ENCODE peak calls at places on chromosomes 2 and 18, in nine cellular contexts. H, Y, K, S, M, T, Z, Q and R are unnamed samples.

GRCh38 chr2:27407798-27408491 is 1.4 kb downstream of the PPM1G start:
- DNase-seq in Q (peak), M (no peak), Z (no peak), Y (peak), H (no peak), T (peak), K (no peak), S (no peak), R (no peak)

GRCh38 chr2:230685165-230685560 is 27.5 kb upstream of the CAB39 start:
- DNase-seq in M (no peak), S (no peak), K (no peak), H (no peak), Y (no peak), Z (no peak), T (no peak), Q (no peak), R (no peak)

GRCh38 chr2:207473203-207473865 is 56.4 kb upstream of the CREB1 start:
- DNase-seq in Y (peak), S (peak), Q (no peak), T (peak), Z (no peak), K (peak), M (peak), H (no peak), R (peak)

GRCh38 chr2:70639841-70640448 is 86.3 kb upstream of the TGFA start:
- DNase-seq in Q (no peak), Y (no peak), H (no peak), S (no peak), K (no peak), M (no peak), T (no peak), Z (no peak), R (no peak)

GRCh38 chr2:165874445-165875039 is 79.0 kb downstream of the TTC21B start:
- DNase-seq in T (peak), S (no peak), Y (peak), M (no peak), Z (no peak), Q (peak), K (no peak), H (peak), R (peak)

GRCh38 chr2:36420569-36421164 is 65.1 kb downstream of the CRIM1 start:
- DNase-seq in K (no peak), H (no peak), Z (no peak), S (no peak), Q (no peak), Y (peak), M (no peak), T (no peak), R (no peak)

GRCh38 chr18:23133860-23134779 is 1.2 kb upstream of the CABLES1 start:
- DNase-seq in K (no peak), S (peak), Y (no peak), Z (no peak), T (no peak), Q (peak), M (no peak), H (no peak), R (peak)

GRCh38 chr18:3663870-3664512 is 214.0 kb downstream of the TGIF1 start:
- DNase-seq in M (no peak), Z (no peak), Q (no peak), T (no peak), K (no peak), H (no peak), Y (no peak), S (no peak), R (no peak)

GRCh38 chr2:108271691-108272253 is 16.9 kb upstream of the SULT1C2 start:
- DNase-seq in S (no peak), T (peak), K (no peak), M (no peak), Y (peak), Z (peak), Q (peak), H (peak), R (peak)

GRCh38 chr18:47184419-47185050 is 8.4 kb upstream of the IER3IP1 start:
- DNase-seq in Y (peak), T (peak), K (peak), Q (no peak), Z (no peak), S (peak), M (peak), H (no peak), R (no peak)

GRCh38 chr2:148362144-148362796 is 282.3 kb upstream of the EPC2 start:
- DNase-seq in Q (no peak), M (no peak), S (no peak), K (no peak), T (no peak), Y (no peak), Z (no peak), H (no peak), R (no peak)

GRCh38 chr18:24766376-24766775 is 305.9 kb downstream of the HRH4 start:
- DNase-seq in Z (no peak), M (no peak), Q (no peak), H (no peak), Y (no peak), K (no peak), S (no peak), T (peak), R (no peak)

GRCh38 chr2:131488306-131489205 is 3.6 kb downstream of the MZT2A start:
- DNase-seq in Z (no peak), M (no peak), H (no peak), K (no peak), Q (no peak), T (no peak), Y (peak), S (no peak), R (no peak)

GRCh38 chr2:53913721-53914120 is 54.0 kb upstream of the GPR75 start:
- DNase-seq in Y (peak), K (no peak), M (no peak), Q (no peak), T (peak), H (peak), S (no peak), Z (no peak), R (no peak)

GRCh38 chr2:27282892-27283291 is 663 bp downstream of the TRIM54 start:
- DNase-seq in K (no peak), Y (no peak), M (no peak), H (no peak), S (no peak), Q (no peak), T (no peak), Z (no peak), R (no peak)

GRCh38 chr2:37357461-37358008 is 13.1 kb downstream of the QPCT start:
- DNase-seq in Q (no peak), Y (no peak), M (no peak), H (no peak), K (no peak), T (no peak), S (no peak), Z (no peak), R (no peak)

GRCh38 chr2:48829036-48829435 is 73.5 kb upstream of the LHCGR start:
- DNase-seq in Q (no peak), K (no peak), H (no peak), M (no peak), Y (peak), S (no peak), T (peak), Z (no peak), R (no peak)

GRCh38 chr18:40582105-40582504 is 1372.9 kb upstream of the PIK3C3 start:
- DNase-seq in Y (no peak), Q (no peak), S (no peak), T (no peak), M (no peak), K (no peak), Z (no peak), H (no peak), R (no peak)
- TF ChIP-seq CTCF in Y (no peak), Q (no peak), S (no peak), T (no peak), M (no peak), K (no peak), Z (no peak), H (no peak), R (no peak)

DNA sequence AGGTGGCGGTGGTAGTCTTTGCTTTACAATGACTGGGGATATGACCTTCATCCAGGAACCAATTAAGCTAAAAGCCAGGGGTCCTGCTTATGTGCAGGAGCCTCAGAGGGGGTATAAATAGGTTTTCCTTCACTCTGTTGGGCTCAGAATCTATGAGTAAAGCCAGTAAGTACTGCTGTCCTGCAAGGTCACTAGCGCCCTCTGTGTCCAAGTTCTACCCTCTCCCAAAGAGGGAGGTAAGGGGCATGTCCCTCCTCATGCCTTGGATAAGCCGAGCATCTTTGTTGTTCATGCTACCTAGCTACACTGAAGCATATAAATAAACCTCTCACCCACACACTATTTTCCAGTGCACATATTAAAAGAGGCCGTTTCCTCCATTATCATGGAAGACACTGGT is 79.4 kb downstream of the SPRED2 start:
- DNase-seq in Y (no peak), M (no peak), H (no peak), Q (no peak), Z (no peak), T (no peak), K (no peak), S (no peak), R (no peak)
- H3K4me3 ChIP-seq in Y (no peak), M (no peak), H (no peak), Q (no peak), Z (no peak), T (no peak), K (no peak), S (no peak), R (no peak)

GRCh38 chr18:37219257-37219656 is 346.3 kb downstream of the CELF4 start:
- DNase-seq in T (no peak), Z (no peak), S (no peak), H (no peak), M (no peak), Y (no peak), K (no peak), Q (no peak), R (no peak)
- TF ChIP-seq CTCF in T (no peak), Z (no peak), S (no peak), H (no peak), M (no peak), Y (no peak), K (no peak), Q (no peak), R (no peak)

DNA sequence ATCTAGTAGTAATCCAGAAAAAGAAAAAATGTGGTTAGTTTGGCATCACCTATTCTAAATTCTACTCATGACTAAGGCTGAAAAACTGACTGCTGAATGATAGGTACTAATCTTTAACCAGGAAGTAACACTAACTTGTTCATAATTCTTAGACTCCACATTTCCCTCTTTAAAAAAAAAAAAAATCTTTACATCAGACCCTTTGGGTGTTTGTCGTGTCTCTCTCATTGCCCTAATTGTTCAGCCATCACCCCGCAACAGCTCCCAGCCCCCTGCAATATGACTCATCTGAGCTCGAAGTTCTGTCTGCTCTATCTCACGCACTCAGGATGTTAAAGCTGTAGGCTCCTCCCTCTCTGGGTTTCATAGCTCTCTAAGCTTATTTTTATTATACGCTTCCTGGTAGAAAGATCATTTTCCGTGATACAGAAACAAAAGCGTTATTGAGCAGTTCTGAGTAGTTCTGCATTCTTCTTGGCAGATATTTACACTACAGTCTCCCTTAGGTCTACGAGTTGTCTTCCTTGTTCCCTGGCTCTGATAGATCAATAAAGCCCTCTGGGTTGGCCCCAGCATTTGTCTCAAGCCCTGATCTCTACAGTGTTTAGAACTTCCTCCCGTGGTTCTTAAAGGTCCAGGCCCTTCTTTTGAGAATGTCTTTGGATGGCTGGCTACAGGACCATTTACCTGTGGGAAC is 95.6 kb downstream of the TNFRSF11A start:
- DNase-seq in S (no peak), M (peak), Q (peak), Z (no peak), K (no peak), H (no peak), Y (peak), T (peak), R (no peak)
- H3K4me3 ChIP-seq in S (no peak), M (no peak), Q (no peak), Z (peak), K (no peak), H (no peak), Y (no peak), T (no peak), R (no peak)